ENCODE peak calls at places on chromosomes 12 and 14, in seven cellular contexts. P is AG09309; O is nucleus accumbens; X is dorsolateral prefrontal cortex; J is activated CD8-positive, alpha-beta T cell treated with anti-CD3 and anti-CD28 coated beads for 36 hours; R is breast epithelium; N is tibial artery. V is an unnamed sample.

GRCh38 chr12:123115409-123116111 is 35.3 kb downstream of the PITPNM2 start:
- DNase-seq in P (peak; percentile 97), O (peak; percentile 78), X (peak; percentile 79), J (peak; percentile 46), R (no peak), N (peak; percentile 89), V (no peak)

GRCh38 chr14:62711351-62712023 is 333.8 kb downstream of the KCNH5 start:
- DNase-seq in P (no peak), O (no peak), X (no peak), J (no peak), R (no peak), N (no peak), V (no peak)

GRCh38 chr12:58504539-58504938 is 415.8 kb downstream of the LRIG3 start:
- DNase-seq in P (no peak), O (no peak), X (no peak), J (no peak), R (no peak), N (no peak), V (no peak)

GRCh38 chr12:25962932-25963525 is 4.5 kb downstream of the RASSF8 start:
- DNase-seq in P (no peak), O (no peak), X (no peak), J (no peak), R (no peak), N (no peak), V (no peak)

GRCh38 chr12:125491585-125491984 is 426.4 kb downstream of the AACS start:
- DNase-seq in P (no peak), O (no peak), X (no peak), J (no peak), R (no peak), N (no peak), V (no peak)

GRCh38 chr12:51521554-51522276 is 69.3 kb upstream of the SCN8A start:
- DNase-seq in P (no peak), O (no peak), X (no peak), J (no peak), R (no peak), N (no peak), V (no peak)

GRCh38 chr12:82857911-82858533 is 171.3 kb downstream of the TMTC2 start:
- DNase-seq in P (no peak), O (no peak), X (no peak), J (no peak), R (no peak), N (no peak), V (no peak)

GRCh38 chr12:1907652-1908611 is 10.5 kb downstream of the CACNA2D4 start:
- DNase-seq in P (no peak), O (no peak), X (peak; percentile 6), J (peak; percentile 43), R (peak; percentile 54), N (peak; percentile 54), V (no peak)

V was measured in effector memory CD8-positive, alpha-beta T cell.